ENCODE peak calls at places on chromosomes 1 and 21, in seven cellular contexts. I, W, M, Z, X, O and H are unnamed samples.

GRCh38 chr1:15337656-15338402 is 71.9 kb upstream of the EFHD2 start:
- DNase-seq in I (no peak), W (no peak), M (no peak), Z (no peak), X (peak), O (no peak), H (no peak)

GRCh38 chr1:30047576-30047975 is 675.8 kb downstream of the MATN1 start:
- DNase-seq in I (no peak), W (no peak), M (no peak), Z (no peak), X (no peak), O (no peak), H (peak)

GRCh38 chr1:28835237-28835650 is 23.3 kb downstream of the OPRD1 start:
- DNase-seq in I (no peak), W (no peak), M (peak), Z (peak), X (no peak), O (no peak), H (no peak)

GRCh38 chr21:37627074-37627473 is 260.5 kb downstream of the DYRK1A start:
- DNase-seq in I (no peak), W (no peak), M (no peak), Z (no peak), X (no peak), O (no peak), H (no peak)

GRCh38 chr1:227612658-227613057 is 49.3 kb downstream of the ZNF678 start:
- DNase-seq in I (no peak), W (no peak), M (no peak), Z (no peak), X (no peak), O (no peak), H (no peak)

GRCh38 chr21:25283720-25284119 is 323.6 kb downstream of the MRPL39 start:
- DNase-seq in I (no peak), W (no peak), M (no peak), Z (no peak), X (peak), O (no peak), H (no peak)

GRCh38 chr1:248737457-248737856 is 18.1 kb downstream of the LYPD8 start:
- DNase-seq in I (no peak), W (no peak), M (no peak), Z (no peak), X (no peak), O (no peak), H (no peak)

GRCh38 chr1:204320413-204320812 is 39.3 kb downstream of the PLEKHA6 start:
- DNase-seq in I (no peak), W (no peak), M (no peak), Z (no peak), X (peak), O (no peak), H (no peak)

GRCh38 chr1:246275036-246275435 is 232.0 kb downstream of the SMYD3 start:
- DNase-seq in I (no peak), W (no peak), M (no peak), Z (no peak), X (no peak), O (no peak), H (no peak)

GRCh38 chr1:235943581-235944114 is 76.9 kb upstream of the LYST start:
- DNase-seq in I (no peak), W (no peak), M (no peak), Z (no peak), X (peak), O (no peak), H (no peak)

GRCh38 chr1:35718492-35719336 is at the start of gene C1orf216:
- DNase-seq in I (peak), W (peak), M (peak), Z (peak), X (peak), O (peak), H (peak)

GRCh38 chr21:42336065-42336464 is 14.7 kb downstream of the TFF2 start:
- DNase-seq in I (no peak), W (no peak), M (no peak), Z (no peak), X (no peak), O (no peak), H (peak)

GRCh38 chr1:80048706-80049105 is 1042.2 kb upstream of the ADGRL4 start:
- DNase-seq in I (no peak), W (no peak), M (no peak), Z (no peak), X (peak), O (no peak), H (no peak)

GRCh38 chr1:69711159-69711930 is 143.6 kb downstream of the LRRC7 start:
- DNase-seq in I (no peak), W (no peak), M (no peak), Z (no peak), X (no peak), O (no peak), H (no peak)

GRCh38 chr1:36822648-36823047 is 211.7 kb downstream of the GRIK3 start:
- DNase-seq in I (no peak), W (no peak), M (no peak), Z (no peak), X (no peak), O (no peak), H (peak)

GRCh38 chr1:223756002-223756775 is 43.9 kb downstream of the CAPN2 start:
- DNase-seq in I (no peak), W (no peak), M (no peak), Z (peak), X (no peak), O (no peak), H (peak)

GRCh38 chr1:233256191-233256590 is 39.3 kb downstream of the PCNX2 start:
- DNase-seq in I (no peak), W (no peak), M (no peak), Z (no peak), X (no peak), O (no peak), H (no peak)

GRCh38 chr1:51671527-51672325 is 54.8 kb downstream of the OSBPL9 start:
- DNase-seq in I (no peak), W (no peak), M (no peak), Z (no peak), X (peak), O (no peak), H (no peak)

GRCh38 chr1:214514032-214514818 is 37.2 kb downstream of the PTPN14 start:
- DNase-seq in I (no peak), W (no peak), M (no peak), Z (no peak), X (peak), O (no peak), H (no peak)

GRCh38 chr1:151175036-151175741 is 592 bp downstream of the TMOD4 start:
- DNase-seq in I (no peak), W (no peak), M (no peak), Z (peak), X (peak), O (no peak), H (peak)

GRCh38 chr1:245031041-245031440 is 123.7 kb upstream of the KIF26B start:
- DNase-seq in I (no peak), W (no peak), M (no peak), Z (no peak), X (peak), O (no peak), H (no peak)

GRCh38 chr1:205920159-205920558 is 23.1 kb downstream of the SLC26A9 start:
- DNase-seq in I (no peak), W (no peak), M (no peak), Z (peak), X (peak), O (no peak), H (peak)

GRCh38 chr1:76682152-76682551 is 185.1 kb upstream of the ST6GALNAC5 start:
- DNase-seq in I (no peak), W (no peak), M (no peak), Z (no peak), X (no peak), O (no peak), H (no peak)

GRCh38 chr1:24903560-24903954 is 26.5 kb downstream of the RUNX3 start:
- DNase-seq in I (no peak), W (no peak), M (no peak), Z (peak), X (no peak), O (no peak), H (peak)

GRCh38 chr1:77986810-77987209 is 7.9 kb upstream of the FUBP1 start:
- DNase-seq in I (no peak), W (no peak), M (no peak), Z (no peak), X (no peak), O (no peak), H (no peak)

GRCh38 chr1:6888870-6889269 is 103.6 kb downstream of the CAMTA1 start:
- DNase-seq in I (no peak), W (no peak), M (no peak), Z (no peak), X (no peak), O (no peak), H (no peak)

GRCh38 chr1:20792177-20792576 is 5.1 kb upstream of the HP1BP3 start:
- DNase-seq in I (no peak), W (no peak), M (no peak), Z (no peak), X (peak), O (no peak), H (no peak)

GRCh38 chr1:150874455-150875196 is 1.8 kb downstream of the ARNT start:
- DNase-seq in I (no peak), W (no peak), M (no peak), Z (no peak), X (peak), O (no peak), H (no peak)

GRCh38 chr1:203368624-203369451 is 17.9 kb upstream of the FMOD start:
- DNase-seq in I (no peak), W (no peak), M (no peak), Z (no peak), X (peak), O (no peak), H (no peak)

GRCh38 chr1:944341-945325 is 14.4 kb downstream of the NOC2L start:
- DNase-seq in I (no peak), W (no peak), M (no peak), Z (no peak), X (peak), O (no peak), H (no peak)

GRCh38 chr1:18154431-18155194 is 47.0 kb downstream of the IGSF21 start:
- DNase-seq in I (no peak), W (no peak), M (no peak), Z (no peak), X (no peak), O (no peak), H (peak)

GRCh38 chr1:29515188-29515955 is 279.1 kb downstream of the PTPRU start:
- DNase-seq in I (no peak), W (no peak), M (no peak), Z (no peak), X (no peak), O (no peak), H (peak)

GRCh38 chr1:167223144-167224103 is 2.7 kb downstream of the POU2F1 start:
- DNase-seq in I (no peak), W (no peak), M (no peak), Z (no peak), X (peak), O (no peak), H (no peak)

GRCh38 chr1:8228253-8228652 is 89.7 kb upstream of the SLC45A1 start:
- DNase-seq in I (no peak), W (no peak), M (no peak), Z (no peak), X (no peak), O (no peak), H (no peak)

GRCh38 chr1:54768093-54768492 is 3.8 kb upstream of the PARS2 start:
- DNase-seq in I (no peak), W (no peak), M (no peak), Z (no peak), X (peak), O (no peak), H (no peak)

GRCh38 chr1:89727517-89728312 is 93.1 kb upstream of the LRRC8D start:
- DNase-seq in I (no peak), W (no peak), M (no peak), Z (no peak), X (no peak), O (no peak), H (no peak)